ENCODE peak calls at places on chromosome 1, in ten cellular contexts. Y, Z, I, A, S, H, R, V, B and K are unnamed samples.

GRCh38 chr1:24181619-24182018 is 5.5 kb downstream of the IFNLR1 start:
- DNase-seq in Y (no peak), Z (no peak), I (no peak), A (no peak), S (no peak), H (no peak), R (no peak), V (no peak), B (no peak), K (no peak)

GRCh38 chr1:198560093-198560638 is 19.7 kb upstream of the ATP6V1G3 start:
- DNase-seq in Y (no peak), Z (no peak), I (no peak), A (no peak), S (no peak), H (peak; percentile 73), R (no peak), V (no peak), B (no peak), K (no peak)

GRCh38 chr1:210828996-210829596 is 304.9 kb downstream of the KCNH1 start:
- DNase-seq in Y (no peak), Z (no peak), I (no peak), A (no peak), S (no peak), H (no peak), R (no peak), V (no peak), B (no peak), K (no peak)

GRCh38 chr1:114510235-114511047 is 562 bp downstream of the TRIM33 start:
- DNase-seq in Y (peak; percentile 46), Z (peak; percentile 25), I (no peak), A (peak; percentile 30), S (peak; percentile 38), H (peak; percentile 27), R (peak; percentile 12), V (peak; percentile 79), B (peak; percentile 79), K (peak; percentile 87)

GRCh38 chr1:65389296-65389695 is 31.2 kb upstream of the LEPR start:
- DNase-seq in Y (no peak), Z (no peak), I (no peak), A (no peak), S (no peak), H (peak; percentile 6), R (peak; percentile 18), V (no peak), B (no peak), K (no peak)

GRCh38 chr1:113686891-113687624 is 72.2 kb downstream of the PHTF1 start:
- DNase-seq in Y (no peak), Z (no peak), I (no peak), A (no peak), S (no peak), H (peak; percentile 17), R (peak; percentile 35), V (no peak), B (no peak), K (no peak)

GRCh38 chr1:21149430-21149861 is 27.3 kb downstream of the EIF4G3 start:
- DNase-seq in Y (peak; percentile 48), Z (no peak), I (peak; percentile 51), A (no peak), S (no peak), H (peak; percentile 72), R (peak; percentile 31), V (no peak), B (no peak), K (no peak)

GRCh38 chr1:244200596-244200995 is 149.5 kb downstream of the ZBTB18 start:
- DNase-seq in Y (no peak), Z (no peak), I (no peak), A (no peak), S (no peak), H (no peak), R (no peak), V (no peak), B (no peak), K (no peak)

GRCh38 chr1:101357444-101357986 is 120.7 kb downstream of the S1PR1 start:
- DNase-seq in Y (peak; percentile 55), Z (peak; percentile 42), I (peak; percentile 64), A (peak; percentile 72), S (no peak), H (peak; percentile 88), R (peak; percentile 79), V (no peak), B (no peak), K (peak; percentile 69)

GRCh38 chr1:181112071-181112929 is 23.8 kb downstream of the IER5 start:
- DNase-seq in Y (peak; percentile 94), Z (no peak), I (peak; percentile 97), A (peak; percentile 91), S (peak; percentile 48), H (peak; percentile 99), R (peak; percentile 100), V (peak; percentile 81), B (peak; percentile 84), K (no peak)

GRCh38 chr1:180228648-180229482 is 1.2 kb upstream of the LHX4 start:
- DNase-seq in Y (no peak), Z (peak; percentile 46), I (no peak), A (no peak), S (no peak), H (no peak), R (no peak), V (peak; percentile 43), B (no peak), K (peak; percentile 80)

GRCh38 chr1:17624540-17625256 is 85.2 kb downstream of the ARHGEF10L start:
- DNase-seq in Y (peak; percentile 42), Z (no peak), I (no peak), A (no peak), S (peak; percentile 67), H (peak; percentile 52), R (peak; percentile 69), V (no peak), B (no peak), K (no peak)

GRCh38 chr1:33281554-33282303 is 25.4 kb downstream of the ZNF362 start:
- DNase-seq in Y (no peak), Z (no peak), I (no peak), A (no peak), S (no peak), H (no peak), R (no peak), V (peak; percentile 34), B (no peak), K (no peak)

GRCh38 chr1:10642403-10643080 is 153.9 kb downstream of the CASZ1 start:
- DNase-seq in Y (no peak), Z (no peak), I (no peak), A (no peak), S (no peak), H (no peak), R (no peak), V (no peak), B (no peak), K (peak; percentile 79)
- H3K4me3 ChIP-seq in Y (no peak overlapping the region), Z (no peak overlapping the region), I (no peak overlapping the region), A (no peak overlapping the region), S (no peak overlapping the region), H (no peak overlapping the region), R (no peak overlapping the region), V (no peak overlapping the region), B (no peak overlapping the region), K (no peak overlapping the region)

DNA sequence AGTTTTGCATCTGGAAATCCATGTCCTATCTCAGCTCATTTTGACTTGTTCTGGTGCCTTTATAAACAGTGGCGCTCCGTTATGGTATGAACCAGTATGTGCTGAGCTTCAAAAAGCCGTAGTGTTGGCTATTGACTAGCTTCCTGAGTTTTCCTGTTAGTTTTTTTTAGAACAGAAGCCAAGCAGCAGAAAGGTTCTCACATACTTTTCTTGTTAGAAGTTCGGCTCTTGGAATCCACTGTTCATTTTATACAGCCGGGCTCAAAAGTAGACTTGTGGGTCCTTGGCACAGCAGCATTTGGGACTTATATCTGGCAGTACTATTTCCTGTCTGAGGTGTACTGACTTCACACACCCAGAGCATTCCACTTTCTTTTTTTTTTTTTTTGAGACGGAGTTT is 63.8 kb downstream of the TBCE start:
- DNase-seq in Y (no peak), Z (no peak), I (no peak), A (no peak), S (no peak), H (peak; percentile 31), R (peak; percentile 30), V (no peak), B (no peak), K (no peak)
- H3K4me3 ChIP-seq in Y (no peak overlapping the region), Z (no peak overlapping the region), I (no peak overlapping the region), A (no peak overlapping the region), S (no peak overlapping the region), H (no peak overlapping the region), R (no peak overlapping the region), V (no peak overlapping the region), B (no peak overlapping the region), K (no peak overlapping the region)

DNA sequence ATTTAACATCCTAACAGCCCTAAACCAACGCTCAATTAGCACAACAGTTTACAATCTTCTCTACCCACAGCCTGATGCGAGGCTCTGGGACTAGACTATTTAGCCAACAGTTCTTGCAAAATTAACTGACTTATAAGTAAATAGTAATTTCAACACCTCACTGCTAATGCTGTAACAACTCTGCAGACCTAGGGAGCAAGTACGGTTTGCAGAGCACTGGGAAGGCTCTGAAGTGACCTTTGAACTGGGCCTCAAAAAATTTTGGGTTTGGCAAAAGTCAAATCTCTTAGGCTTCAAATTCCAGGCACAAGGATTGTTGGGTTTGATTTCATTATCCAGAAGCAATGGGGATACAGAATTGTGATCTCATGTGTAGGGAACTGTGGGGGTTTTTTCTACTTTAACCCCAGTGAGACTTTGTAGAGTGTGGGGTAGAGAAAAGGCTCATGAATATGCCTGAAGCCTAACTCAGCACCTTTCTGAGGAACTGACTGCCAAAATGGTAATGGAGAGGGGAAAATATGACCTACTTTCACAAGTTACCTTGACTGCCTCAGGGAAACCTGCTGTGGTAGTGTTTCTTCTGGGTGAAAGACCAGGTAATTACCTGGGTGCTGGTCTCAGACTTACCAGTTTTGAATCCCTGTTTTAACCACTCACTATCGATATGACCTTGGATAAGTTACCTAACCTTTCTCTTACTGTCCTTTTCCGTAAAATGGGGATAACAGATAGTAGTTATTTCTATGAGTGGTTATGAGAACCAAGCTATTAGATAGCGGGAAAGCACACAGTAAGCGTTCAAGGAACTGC is 889 bp upstream of the TXLNA start:
- DNase-seq in Y (no peak), Z (no peak), I (no peak), A (no peak), S (no peak), H (no peak), R (no peak), V (no peak), B (no peak), K (no peak)
- H3K4me3 ChIP-seq in Y (peak overlapping the region; percentile 93), Z (peak overlapping the region; percentile 82), I (peak overlapping the region; percentile 86), A (no peak overlapping the region), S (peak overlapping the region; percentile 73), H (no peak overlapping the region), R (peak overlapping the region; percentile 48), V (no peak overlapping the region), B (no peak overlapping the region), K (no peak overlapping the region)

DNA sequence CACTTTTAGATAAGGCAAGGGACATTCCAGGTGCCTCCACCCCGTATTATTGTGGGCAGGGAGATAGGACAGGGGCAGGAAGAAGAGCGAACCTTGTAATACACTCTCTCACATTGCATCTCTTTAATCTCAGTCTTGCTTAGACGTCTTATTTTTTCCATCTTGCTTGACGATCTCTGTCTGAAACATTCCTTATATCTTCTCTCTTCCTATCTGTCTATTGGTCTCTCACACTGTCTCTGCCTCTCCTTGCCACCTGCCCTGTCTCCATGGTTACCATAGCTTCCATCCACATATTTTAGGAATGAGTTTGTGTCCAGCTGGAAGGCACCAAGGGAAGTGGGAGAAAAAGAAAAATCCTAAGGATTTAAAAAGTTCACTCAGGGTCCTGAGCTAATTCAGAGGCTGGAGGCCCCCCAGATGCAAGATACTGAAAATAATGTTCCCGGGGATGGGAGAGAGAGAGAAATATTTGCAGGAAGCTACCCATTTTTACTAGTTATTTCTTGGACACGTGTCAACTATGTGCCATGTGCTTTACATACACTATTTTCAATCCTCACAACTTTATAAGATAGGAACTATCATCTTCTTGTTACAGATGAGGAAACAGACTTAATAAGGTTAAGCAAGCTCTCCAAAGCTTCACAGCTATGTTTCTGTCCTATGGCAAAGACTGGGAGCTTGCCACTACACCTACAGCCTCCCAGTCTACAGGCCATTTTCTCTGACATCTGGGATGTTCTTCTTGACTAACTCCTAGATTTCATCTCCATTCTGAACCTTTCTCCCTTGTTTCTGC is 956 bp downstream of the ANKRD34A start:
- DNase-seq in Y (no peak), Z (no peak), I (no peak), A (no peak), S (no peak), H (peak; percentile 58), R (peak; percentile 65), V (no peak), B (no peak), K (no peak)
- H3K4me3 ChIP-seq in Y (peak overlapping the region; percentile 65), Z (peak overlapping the region; percentile 53), I (peak overlapping the region; percentile 80), A (no peak overlapping the region), S (peak overlapping the region; percentile 66), H (peak overlapping the region; percentile 68), R (peak overlapping the region; percentile 90), V (peak overlapping the region; percentile 71), B (no peak overlapping the region), K (peak overlapping the region; percentile 71)